ENCODE peak calls at places on chromosomes 5 and 9, in ten cellular contexts. T, V, R, Y, Q, K, C, O, F and X are unnamed samples. For H3K9me3, the result is how much of the 10 kb centered on the place peaks cover.

GRCh38 chr9:96121162-96121561 is 180.8 kb downstream of the HSD17B3 start:
- DNase-seq in Y (no peak), C (no peak), V (no peak), R (no peak), T (no peak), O (no peak), K (no peak), Q (no peak), F (no peak), X (no peak)

GRCh38 chr5:90161399-90161798 is 248.2 kb downstream of the CETN3 start:
- DNase-seq in F (peak), O (peak), V (peak), Q (peak), C (no peak), K (no peak), Y (peak), R (no peak), T (no peak), X (no peak)

GRCh38 chr9:95268681-95269080 is 48.8 kb downstream of the FANCC start:
- DNase-seq in C (no peak), O (peak), K (no peak), V (peak), T (no peak), R (peak), F (peak), Q (no peak), Y (peak), X (no peak)

GRCh38 chr5:25515525-25515924 is 870.7 kb upstream of the CDH10 start:
- DNase-seq in K (no peak), Y (no peak), R (no peak), F (no peak), V (peak), C (no peak), O (no peak), Q (no peak), T (no peak), X (no peak)

GRCh38 chr5:172235132-172235780 is 41.3 kb downstream of the EFCAB9 start:
- DNase-seq in Y (peak), F (peak), T (no peak), Q (no peak), V (no peak), O (no peak), R (peak), C (no peak), K (no peak), X (no peak)

GRCh38 chr5:113034182-113034773 is 57.7 kb downstream of the DCP2 start:
- DNase-seq in F (no peak), T (no peak), C (no peak), Y (no peak), R (no peak), K (no peak), O (no peak), V (no peak), Q (no peak), X (no peak)

GRCh38 chr9:90860382-90860781 is 58.8 kb downstream of the SYK start:
- DNase-seq in Y (no peak), T (no peak), F (no peak), Q (no peak), V (no peak), C (no peak), K (no peak), R (no peak), O (no peak), X (no peak)

GRCh38 chr5:10279328-10279727 is 28.4 kb downstream of the CMBL start:
- DNase-seq in V (no peak), Q (no peak), O (no peak), K (no peak), C (no peak), Y (no peak), T (no peak), F (no peak), R (no peak), X (no peak)

GRCh38 chr9:113645224-113645971 is 181.9 kb downstream of the RGS3 start:
- DNase-seq in R (no peak), V (no peak), F (no peak), Q (no peak), K (no peak), Y (no peak), C (no peak), T (no peak), O (no peak), X (no peak)

GRCh38 chr9:21267806-21268657 is 28.2 kb upstream of the IFNA14 start:
- DNase-seq in F (no peak), Q (no peak), T (no peak), O (no peak), Y (no peak), V (no peak), C (no peak), K (no peak), R (no peak), X (no peak)

GRCh38 chr9:120926397-120926928 is at the start of gene TRAF1:
- DNase-seq in Y (no peak), R (no peak), V (no peak), T (no peak), C (no peak), K (no peak), O (no peak), F (no peak), Q (no peak), X (no peak)

GRCh38 chr5:83844320-83845068 is 123.8 kb upstream of the HAPLN1 start:
- DNase-seq in K (peak), T (no peak), Q (no peak), C (no peak), F (peak), Y (no peak), R (peak), V (no peak), O (no peak), X (peak)

GRCh38 chr5:82105457-82105856 is 133.6 kb downstream of the ATG10 start:
- DNase-seq in V (no peak), F (no peak), K (no peak), R (peak), Y (no peak), C (no peak), O (no peak), T (no peak), Q (no peak), X (no peak)

GRCh38 chr9:88781500-88782391 is 209.5 kb upstream of the S1PR3 start:
- DNase-seq in V (peak), O (no peak), F (peak), Y (peak), R (no peak), Q (peak), K (peak), T (peak), C (no peak), X (no peak)

GRCh38 chr5:135249658-135250057 is 149.4 kb downstream of the MACROH2A1 start:
- DNase-seq in K (no peak), Y (no peak), C (no peak), T (peak), R (no peak), O (no peak), V (peak), Q (no peak), F (no peak), X (no peak)

GRCh38 chr5:136012041-136012804 is 16.6 kb upstream of the TGFBI start:
- DNase-seq in T (no peak), Y (no peak), K (no peak), C (no peak), Q (no peak), O (no peak), R (peak), V (no peak), F (no peak), X (no peak)

GRCh38 chr5:145407300-145408047 is 427.7 kb downstream of the PRELID2 start:
- DNase-seq in R (no peak), Y (no peak), C (no peak), T (no peak), F (no peak), O (no peak), K (no peak), Q (no peak), V (no peak), X (no peak)
- H3K9me3 ChIP-seq in R (under half), Y (under half), C (under half), T (under half), F (under half), O (under half), K (under half), Q (half or more), V (under half), X (under half)

GRCh38 chr5:167011196-167011595 is 1280.2 kb upstream of the WWC1 start:
- DNase-seq in F (no peak), O (no peak), C (no peak), T (no peak), K (no peak), R (no peak), Y (no peak), V (no peak), Q (no peak), X (no peak)

GRCh38 chr5:167014657-167015056 is 1276.8 kb upstream of the WWC1 start:
- DNase-seq in R (no peak), Y (no peak), K (no peak), Q (no peak), F (no peak), C (no peak), O (no peak), T (no peak), V (peak), X (no peak)

GRCh38 chr5:167012281-167013034 is 1279.0 kb upstream of the WWC1 start:
- DNase-seq in Q (no peak), R (no peak), F (no peak), V (no peak), T (no peak), C (no peak), Y (no peak), O (no peak), K (no peak), X (no peak)
- H3K9me3 ChIP-seq in Q (under half), R (under half), F (under half), V (under half), T (under half), C (under half), Y (under half), O (under half), K (under half), X (under half)

GRCh38 chr9:135649508-135649907 is 10.2 kb upstream of the GLT6D1 start:
- DNase-seq in C (no peak), Q (no peak), K (no peak), F (no peak), R (no peak), V (no peak), O (no peak), Y (no peak), T (no peak), X (no peak)
- H3K9me3 ChIP-seq in C (under half), Q (half or more), K (under half), F (under half), R (half or more), V (under half), O (under half), Y (half or more), T (under half), X (under half)

DNA sequence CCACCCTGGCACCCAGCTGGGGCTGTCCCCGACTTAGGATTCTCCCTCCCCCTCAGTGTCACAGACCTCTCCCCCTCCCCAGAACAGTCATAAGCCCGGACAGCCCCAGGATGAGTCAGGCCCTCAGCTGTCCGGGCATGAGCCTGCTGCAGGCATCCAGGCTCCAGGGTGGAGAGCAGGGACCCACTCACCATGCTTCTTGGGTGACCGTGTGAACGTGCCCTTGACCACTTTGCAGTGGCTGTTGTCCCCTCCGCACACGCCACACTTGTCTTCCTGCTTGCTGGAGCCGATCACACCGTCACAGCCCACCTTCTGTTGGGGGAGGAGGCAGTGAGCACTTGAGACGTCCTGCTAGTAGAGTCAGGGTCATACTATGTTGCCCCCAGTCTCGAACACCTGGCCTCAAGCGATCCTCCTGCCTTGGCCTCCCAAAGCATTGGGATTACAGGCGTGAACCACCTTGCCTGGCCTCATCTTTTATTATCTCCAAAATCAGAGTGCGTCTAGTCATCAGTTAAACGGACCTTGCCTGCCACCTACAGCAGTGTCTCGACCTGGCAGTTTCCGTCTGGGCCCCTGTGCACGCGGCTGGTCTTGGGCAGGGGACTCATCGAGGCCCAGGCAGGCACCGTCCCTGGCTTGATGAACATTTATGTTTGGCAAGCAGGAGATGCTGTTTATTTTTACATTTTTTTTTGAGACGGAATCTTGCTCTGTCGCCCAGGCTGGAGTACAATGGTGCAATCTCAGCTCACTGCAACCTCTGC is 72.6 kb downstream of the ZNF354C start:
- DNase-seq in Y (no peak), C (no peak), R (no peak), Q (no peak), V (no peak), T (no peak), K (no peak), O (no peak), F (no peak), X (peak)
- H3K9me3 ChIP-seq in Y (under half), C (under half), R (under half), Q (under half), V (under half), T (under half), K (half or more), O (under half), F (under half), X (under half)

GRCh38 chr5:158502686-158503085 is 597.0 kb downstream of the EBF1 start:
- DNase-seq in V (no peak), Q (peak), Y (no peak), F (no peak), K (no peak), T (no peak), C (no peak), R (no peak), O (no peak), X (peak)
- H3K9me3 ChIP-seq in V (under half), Q (under half), Y (under half), F (under half), K (under half), T (under half), C (under half), R (under half), O (under half), X (under half)